ENCODE peak calls at places on chromosomes 4 and X, in seven cellular contexts. U is SK-N-SH, J is HCT116, G is K562, O is HepG2, S is H1, P is GM12878. T is an unnamed sample.
A peak's percentile ranks its signal among the peaks of the same experiment; 100 is the strongest.

GRCh38 chrX:10938371-10938982 is 172.7 kb upstream of the HCCS start:
- DNase-seq in U (no peak), J (no peak), G (no peak), O (no peak), S (no peak), P (no peak), T (no peak)

GRCh38 chr4:121706595-121707021 is 9.8 kb upstream of the ANXA5 start:
- DNase-seq in U (no peak), J (no peak), G (no peak), O (no peak), S (no peak), P (no peak), T (no peak)

GRCh38 chr4:169902658-169903345 is 123.4 kb downstream of the MFAP3L start:
- DNase-seq in U (no peak), J (peak; percentile 7), G (peak; percentile 6), O (peak; percentile 18), S (no peak), P (no peak), T (no peak)

GRCh38 chrX:83510466-83511181 is 2.5 kb downstream of the POU3F4 start:
- DNase-seq in U (peak; percentile 10), J (no peak), G (no peak), O (no peak), S (peak; percentile 46), P (no peak), T (no peak)

GRCh38 chr4:36332023-36332781 is 50.8 kb downstream of the DTHD1 start:
- DNase-seq in U (no peak), J (no peak), G (no peak), O (no peak), S (no peak), P (peak; percentile 61), T (no peak)

GRCh38 chr4:98939892-98940298 is 11.0 kb upstream of the EIF4E start:
- DNase-seq in U (peak; percentile 42), J (peak; percentile 75), G (peak; percentile 73), O (peak; percentile 35), S (no peak), P (no peak), T (no peak)

GRCh38 chr4:6137747-6138135 is 62.6 kb downstream of the JAKMIP1 start:
- DNase-seq in U (no peak), J (no peak), G (no peak), O (no peak), S (no peak), P (no peak), T (no peak)

GRCh38 chr4:147843162-147843561 is 111.3 kb downstream of the ARHGAP10 start:
- DNase-seq in U (no peak), J (peak; percentile 47), G (peak; percentile 58), O (peak; percentile 16), S (no peak), P (no peak), T (peak; percentile 18)

GRCh38 chrX:74924449-74925209 is 623 bp downstream of the NEXMIF start:
- DNase-seq in U (peak; percentile 65), J (no peak), G (no peak), O (no peak), S (peak; percentile 60), P (no peak), T (peak; percentile 29)

GRCh38 chrX:150037041-150037440 is 98.8 kb upstream of the EOLA2 start:
- DNase-seq in U (no peak), J (no peak), G (no peak), O (peak; percentile 35), S (no peak), P (no peak), T (no peak)

GRCh38 chrX:150034788-150035187 is 96.5 kb upstream of the EOLA2 start:
- DNase-seq in U (no peak), J (no peak), G (no peak), O (no peak), S (no peak), P (no peak), T (no peak)

GRCh38 chrX:150035531-150035930 is 97.2 kb upstream of the EOLA2 start:
- DNase-seq in U (no peak), J (no peak), G (no peak), O (no peak), S (no peak), P (no peak), T (no peak)

GRCh38 chrX:150036641-150037040 is 98.3 kb upstream of the EOLA2 start:
- DNase-seq in U (no peak), J (no peak), G (no peak), O (no peak), S (no peak), P (no peak), T (no peak)

DNA sequence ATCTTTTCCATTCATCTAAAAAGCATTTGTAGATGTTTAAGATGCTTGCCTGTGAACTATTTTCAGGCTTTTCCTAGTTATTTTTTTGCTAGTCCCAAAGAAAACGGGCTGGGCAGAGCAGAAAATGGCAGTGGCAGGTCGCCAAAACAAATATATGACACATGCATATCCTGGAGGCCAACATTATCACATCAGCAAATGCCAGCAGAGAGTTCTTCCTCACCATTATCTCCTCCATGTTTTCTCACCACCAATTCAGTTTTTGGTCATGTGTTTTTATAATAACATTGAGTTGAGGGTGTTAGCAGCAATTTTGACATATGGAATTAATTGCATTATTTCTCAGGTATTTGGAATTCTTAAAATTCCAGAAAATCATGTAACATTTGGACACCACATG is 97.9 kb upstream of the EOLA2 start:
- DNase-seq in U (peak; percentile 4), J (no peak), G (no peak), O (peak; percentile 53), S (no peak), P (no peak), T (peak; percentile 5)
- TF ChIP-seq JUND in U (peak; percentile 68), J (no peak), G (no peak), O (no peak), S (no peak), P (no peak), T (no peak)

GRCh38 chrX:65644621-65645287 is 22.7 kb upstream of the MSN start:
- DNase-seq in U (peak; percentile 12), J (peak; percentile 39), G (peak; percentile 39), O (no peak), S (no peak), P (no peak), T (no peak)
- TF ChIP-seq JUND in U (peak; percentile 43), J (peak; percentile 59), G (no peak), O (no peak), S (no peak), P (no peak), T (no peak)

DNA sequence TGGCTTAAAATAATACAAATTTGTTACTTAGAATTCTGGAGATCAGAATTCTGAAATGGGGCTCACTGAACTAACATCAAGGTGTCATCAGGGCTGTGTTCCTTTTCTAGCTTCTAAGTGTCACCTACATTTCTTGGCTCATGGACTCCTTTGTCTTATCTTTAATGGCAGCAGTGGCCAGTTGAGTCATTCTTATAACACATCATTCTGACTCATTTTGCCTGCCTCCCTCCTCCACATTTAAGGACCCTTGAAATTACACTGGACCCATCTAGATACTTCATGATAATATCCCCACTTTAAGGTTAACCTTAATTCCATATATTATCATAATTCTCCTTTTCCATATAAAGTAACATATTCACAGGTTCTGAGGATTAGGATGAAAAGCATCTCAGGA is 215.9 kb downstream of the GUCY2F start:
- DNase-seq in U (no peak), J (no peak), G (peak; percentile 0), O (no peak), S (no peak), P (no peak), T (no peak)
- TF ChIP-seq JUND in U (no peak), J (no peak), G (no peak), O (no peak), S (no peak), P (no peak), T (no peak)

GRCh38 chrX:129493643-129494042 is 29.6 kb downstream of the SMARCA1 start:
- DNase-seq in U (no peak), J (no peak), G (no peak), O (no peak), S (no peak), P (no peak), T (no peak)
- TF ChIP-seq JUND in U (no peak), J (no peak), G (no peak), O (no peak), S (no peak), P (no peak), T (no peak)